ENCODE peak calls at places on chromosomes 1 and 21, in four cellular contexts. X, S, E and I are unnamed samples.
A peak's percentile ranks its signal among the peaks of the same experiment; 100 is the strongest.

GRCh38 chr1:170562644-170563338 is 30.8 kb downstream of the GORAB start:
- DNase-seq in X (no peak), S (peak; percentile 79), E (no peak), I (no peak)

GRCh38 chr1:244839656-244840055 is 4.2 kb downstream of the COX20 start:
- DNase-seq in X (no peak), S (no peak), E (no peak), I (no peak)

GRCh38 chr1:27143408-27143807 is 11.5 kb downstream of the SLC9A1 start:
- DNase-seq in X (no peak), S (no peak), E (no peak), I (no peak)

GRCh38 chr21:21165063-21165645 is 166.9 kb downstream of the NCAM2 start:
- DNase-seq in X (no peak), S (no peak), E (no peak), I (no peak)

GRCh38 chr21:46159841-46160562 is 4.6 kb upstream of the FTCD start:
- DNase-seq in X (no peak), S (peak; percentile 51), E (no peak), I (no peak)

GRCh38 chr1:170910273-170910672 is 25.1 kb upstream of the MROH9 start:
- DNase-seq in X (no peak), S (no peak), E (no peak), I (no peak)

GRCh38 chr1:61141288-61142044 is 59.1 kb downstream of the NFIA start:
- DNase-seq in X (peak; percentile 15), S (no peak), E (no peak), I (no peak)

GRCh38 chr1:202692959-202693555 is 17.2 kb downstream of the SYT2 start:
- DNase-seq in X (no peak), S (no peak), E (peak; percentile 40), I (no peak)

GRCh38 chr1:16351449-16351993 is 759 bp downstream of the FBXO42 start:
- DNase-seq in X (no peak), S (peak; percentile 63), E (no peak), I (no peak)

DNA sequence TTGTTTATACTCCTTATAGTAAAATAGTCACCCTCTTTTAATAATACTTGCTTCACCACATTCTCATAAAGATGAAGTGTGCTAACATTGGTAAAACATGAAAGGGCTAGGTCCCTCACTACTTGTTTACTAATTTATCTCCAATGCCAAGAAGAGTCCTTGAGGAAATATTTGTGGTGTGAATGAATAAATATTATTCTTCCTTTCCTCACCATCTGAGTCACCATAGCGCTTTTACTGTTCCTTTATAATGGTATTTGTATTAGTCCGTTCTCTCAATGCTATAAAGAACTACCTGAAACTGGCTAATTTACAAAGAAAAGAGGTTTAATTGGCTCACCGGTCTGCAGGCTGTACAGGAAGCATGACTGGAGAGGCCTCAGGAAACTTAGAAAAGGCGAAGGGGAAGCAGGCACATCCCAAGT is 222.8 kb upstream of the ZRANB2 start:
- DNase-seq in X (no peak), S (no peak), E (no peak), I (no peak)
- TF ChIP-seq POLR2AphosphoS5 in X (no peak), S (no peak), E (no peak), I (no peak)

DNA sequence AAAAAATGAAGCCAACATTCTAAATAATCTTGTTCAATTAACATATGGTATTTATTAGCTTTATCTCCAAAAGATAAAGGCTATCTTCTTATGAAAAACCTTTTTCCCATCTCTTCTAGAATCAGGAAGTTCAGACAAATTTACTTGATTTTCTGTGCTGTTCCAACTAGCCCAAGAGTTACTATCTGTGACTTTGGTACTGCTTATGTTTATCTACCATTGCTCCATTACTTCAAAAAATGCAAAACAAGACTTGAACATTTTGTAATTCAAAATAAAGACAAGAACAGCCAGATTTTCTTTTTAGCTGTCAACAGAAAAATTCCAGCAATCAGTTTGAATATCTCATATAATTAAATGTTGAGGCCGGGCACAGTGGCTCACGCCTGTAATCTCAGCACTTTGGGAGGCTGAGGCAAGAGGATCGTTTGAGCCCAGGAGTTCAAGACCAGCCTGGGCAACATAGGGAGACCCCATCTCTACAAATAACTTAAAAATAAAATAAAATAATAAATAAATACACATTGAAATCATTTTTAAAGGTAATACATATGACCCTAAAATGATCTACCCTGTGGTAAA is 188.5 kb downstream of the LTN1 start:
- DNase-seq in X (no peak), S (no peak), E (no peak), I (no peak)
- TF ChIP-seq POLR2AphosphoS5 in X (no peak), S (no peak), E (no peak), I (no peak)

GRCh38 chr1:15233689-15234088 is 13.3 kb upstream of the FHAD1 start:
- DNase-seq in X (no peak), S (no peak), E (no peak), I (no peak)

GRCh38 chr1:15226626-15227286 is 20.3 kb upstream of the FHAD1 start:
- DNase-seq in X (no peak), S (no peak), E (no peak), I (no peak)

GRCh38 chr1:15231714-15232201 is 15.3 kb upstream of the FHAD1 start:
- DNase-seq in X (no peak), S (no peak), E (no peak), I (no peak)

GRCh38 chr1:15224903-15225485 is 22.0 kb upstream of the FHAD1 start:
- DNase-seq in X (no peak), S (peak; percentile 34), E (no peak), I (no peak)

DNA sequence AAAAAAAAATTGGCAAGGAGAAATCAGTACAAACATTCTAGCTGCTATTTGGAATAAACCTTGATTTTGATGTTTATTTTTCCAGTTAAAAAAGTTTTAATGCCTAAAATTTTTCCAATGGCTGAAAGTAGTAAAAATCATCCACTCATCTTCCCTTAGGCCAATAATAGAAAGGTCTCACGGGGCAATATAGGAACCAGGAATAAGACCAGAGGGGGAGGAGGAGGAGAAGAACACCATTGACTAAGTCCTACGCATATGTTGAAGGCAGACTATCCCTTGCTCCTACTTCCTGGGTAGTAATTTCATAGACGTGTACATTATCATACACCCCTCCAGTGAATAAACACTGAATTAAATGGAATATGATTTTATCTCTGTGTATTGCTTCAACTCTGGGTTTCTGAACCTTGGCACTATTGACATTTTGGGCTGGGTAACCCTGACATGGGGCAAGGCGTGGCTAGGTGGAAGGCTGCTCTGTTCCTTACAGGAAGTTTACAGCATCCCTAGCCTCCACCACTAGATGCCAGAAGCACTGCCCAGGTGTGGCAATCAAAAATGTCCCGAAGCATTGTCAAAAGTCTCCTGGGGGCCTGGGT is 17.4 kb upstream of the FHAD1 start:
- DNase-seq in X (no peak), S (no peak), E (no peak), I (no peak)
- TF ChIP-seq POLR2AphosphoS5 in X (no peak), S (no peak), E (no peak), I (no peak)

GRCh38 chr1:177246710-177247588 is 76.2 kb downstream of the BRINP2 start:
- DNase-seq in X (no peak), S (no peak), E (no peak), I (no peak)
- TF ChIP-seq POLR2AphosphoS5 in X (no peak), S (peak; percentile 51), E (no peak), I (peak; percentile 76)

DNA sequence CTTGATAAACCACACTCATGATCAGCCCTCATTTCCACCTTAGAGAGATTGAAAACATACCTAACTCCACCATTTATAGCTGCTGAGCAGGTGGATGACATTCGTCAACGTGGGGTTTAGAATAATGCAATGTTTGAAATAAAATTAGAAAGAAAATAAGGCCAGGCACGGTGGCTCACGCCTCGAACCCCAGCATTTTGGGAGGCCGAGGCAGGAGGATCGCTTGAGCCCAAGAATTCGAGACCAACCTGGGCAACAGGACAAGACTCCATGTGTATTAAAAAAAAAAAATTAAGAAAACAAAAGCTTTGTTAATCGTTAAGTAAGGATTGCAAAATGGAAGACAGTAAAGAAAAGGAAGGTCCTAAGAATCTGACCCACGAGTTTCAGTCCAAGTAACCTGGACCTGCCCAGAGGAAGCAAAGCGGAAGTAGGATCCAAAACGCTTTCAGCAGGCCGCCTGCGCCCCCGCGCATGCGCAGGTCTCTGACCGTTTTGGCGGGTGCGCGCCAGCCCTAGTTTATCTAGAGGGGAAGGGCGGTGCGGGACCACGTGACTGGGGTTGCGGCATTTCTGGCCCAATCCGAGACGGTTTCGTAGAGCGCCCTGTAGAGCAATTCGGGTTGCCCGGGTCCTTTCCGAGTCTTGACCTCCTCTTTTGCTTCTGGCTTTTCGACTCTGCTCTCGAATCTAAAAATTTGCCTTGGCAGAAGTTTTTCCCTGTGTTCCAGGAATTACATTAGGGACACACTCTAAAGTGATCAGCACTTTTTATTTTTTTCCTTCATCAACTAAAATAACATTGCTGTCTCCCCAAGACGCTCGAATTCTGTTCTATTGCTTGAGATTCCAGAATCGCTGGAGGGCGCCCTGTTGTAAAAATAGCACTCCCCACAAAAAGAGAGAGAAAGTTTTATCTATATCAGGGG is 22.5 kb downstream of the ANP32E start:
- DNase-seq in X (peak; percentile 52), S (peak; percentile 99), E (peak; percentile 86), I (peak; percentile 99)
- TF ChIP-seq POLR2AphosphoS5 in X (peak; percentile 70), S (peak; percentile 74), E (no peak), I (peak; percentile 90)

GRCh38 chr1:151494741-151495281 is 16.4 kb upstream of the CGN start:
- DNase-seq in X (peak; percentile 61), S (no peak), E (no peak), I (no peak)
- TF ChIP-seq POLR2AphosphoS5 in X (no peak), S (peak; percentile 23), E (no peak), I (no peak)